ENCODE peak calls at places on chromosomes 12 and 14, in eight cellular contexts. M is CD4-positive, alpha-beta T cell; T is neuronal stem cell; I is psoas muscle; X is K562; L is brain microvascular endothelial cell; G is heart left ventricle; F is AG04450. C is an unnamed sample.

GRCh38 chr14:24367506-24368214 is at the start of gene NFATC4:
- DNase-seq in M (no peak), T (peak), I (peak), X (peak), L (peak), G (peak), F (peak), C (no peak)

GRCh38 chr12:82789674-82790073 is 103.0 kb downstream of the TMTC2 start:
- DNase-seq in M (no peak), T (no peak), I (no peak), X (no peak), L (no peak), G (no peak), F (no peak), C (no peak)

GRCh38 chr14:21894003-21894897 is 220.6 kb upstream of the OR4E1 start:
- DNase-seq in M (peak), T (no peak), I (no peak), X (no peak), L (no peak), G (no peak), F (no peak), C (no peak)

GRCh38 chr14:51581017-51581881 is 70.5 kb upstream of the FRMD6 start:
- DNase-seq in M (no peak), T (no peak), I (no peak), X (no peak), L (peak), G (no peak), F (peak), C (no peak)

GRCh38 chr14:42437809-42438208 is 831.1 kb downstream of the LRFN5 start:
- DNase-seq in M (no peak), T (no peak), I (no peak), X (no peak), L (no peak), G (no peak), F (no peak), C (no peak)

GRCh38 chr14:68373847-68374582 is 418.9 kb downstream of the ZFP36L1 start:
- DNase-seq in M (no peak), T (no peak), I (no peak), X (no peak), L (no peak), G (no peak), F (no peak), C (no peak)

GRCh38 chr12:86247871-86248270 is 8.3 kb downstream of the MGAT4C start:
- DNase-seq in M (no peak), T (no peak), I (no peak), X (no peak), L (no peak), G (no peak), F (no peak), C (no peak)

GRCh38 chr12:109621864-109622485 is 48.4 kb downstream of the MVK start:
- DNase-seq in M (no peak), T (no peak), I (no peak), X (no peak), L (no peak), G (no peak), F (no peak), C (no peak)

GRCh38 chr12:108933950-108934349 is 54.1 kb downstream of the DAO start:
- DNase-seq in M (no peak), T (no peak), I (no peak), X (peak), L (no peak), G (no peak), F (no peak), C (no peak)

GRCh38 chr12:65882504-65882903 is 58.2 kb downstream of the HMGA2 start:
- DNase-seq in M (no peak), T (no peak), I (no peak), X (no peak), L (no peak), G (no peak), F (no peak), C (no peak)

GRCh38 chr14:102138935-102139247 is 806 bp upstream of the WDR20 start:
- DNase-seq in M (no peak), T (no peak), I (no peak), X (no peak), L (no peak), G (no peak), F (no peak), C (no peak)

GRCh38 chr12:106248849-106249371 is 1.1 kb upstream of the CKAP4 start:
- DNase-seq in M (peak), T (no peak), I (no peak), X (no peak), L (peak), G (no peak), F (no peak), C (no peak)

GRCh38 chr14:49303952-49304516 is 282.1 kb downstream of the RPS29 start:
- DNase-seq in M (no peak), T (peak), I (no peak), X (no peak), L (peak), G (no peak), F (no peak), C (no peak)

GRCh38 chr12:106978035-106978800 is 8.7 kb downstream of the MTERF2 start:
- DNase-seq in M (no peak), T (no peak), I (peak), X (peak), L (no peak), G (peak), F (no peak), C (no peak)

GRCh38 chr14:81209187-81209836 is 11.4 kb downstream of the GTF2A1 start:
- DNase-seq in M (no peak), T (no peak), I (no peak), X (no peak), L (peak), G (no peak), F (no peak), C (no peak)

GRCh38 chr12:117331691-117332090 is 29.7 kb downstream of the NOS1 start:
- DNase-seq in M (no peak), T (no peak), I (no peak), X (no peak), L (no peak), G (no peak), F (no peak), C (no peak)

GRCh38 chr14:33210304-33210703 is 271.6 kb downstream of the NPAS3 start:
- DNase-seq in M (no peak), T (peak), I (no peak), X (no peak), L (peak), G (no peak), F (no peak), C (no peak)

GRCh38 chr14:99603471-99603933 is 505 bp downstream of the CCDC85C start:
- DNase-seq in M (peak), T (no peak), I (no peak), X (no peak), L (no peak), G (no peak), F (no peak), C (no peak)

GRCh38 chr12:110921262-110921661 is 883 bp upstream of the MYL2 start:
- DNase-seq in M (no peak), T (no peak), I (no peak), X (no peak), L (peak), G (no peak), F (no peak), C (no peak)

GRCh38 chr12:109714141-109714912 is 702 bp downstream of the FAM222A start:
- DNase-seq in M (peak), T (peak), I (peak), X (peak), L (no peak), G (peak), F (no peak), C (no peak)

GRCh38 chr12:7995266-7995963 is 37.1 kb upstream of the FOXJ2 start:
- DNase-seq in M (peak), T (peak), I (peak), X (peak), L (peak), G (peak), F (peak), C (peak)

DNA sequence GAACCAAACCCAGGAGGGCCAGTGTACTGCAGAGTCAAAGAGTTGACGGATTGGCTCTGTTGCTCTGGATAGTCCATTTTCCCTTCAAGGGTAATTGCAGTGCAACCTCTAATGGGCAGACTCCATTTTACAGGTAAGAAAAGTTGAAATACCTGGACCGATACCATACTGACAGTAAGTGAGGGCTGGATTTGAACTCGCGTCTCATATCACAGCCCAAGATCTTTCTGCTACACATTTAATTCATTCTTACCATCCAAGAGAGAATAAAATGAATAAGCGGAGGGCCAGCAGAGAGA is 356 bp upstream of the ZC3H14 start:
- DNase-seq in M (no peak), T (no peak), I (no peak), X (no peak), L (no peak), G (no peak), F (no peak), C (no peak)
- H3K27ac ChIP-seq in M (no peak), T (no peak), I (peak), X (peak), L (no peak), G (peak), F (no peak), C (peak)

GRCh38 chr12:26791328-26791791 is 41.6 kb downstream of the ITPR2 start:
- DNase-seq in M (no peak), T (no peak), I (no peak), X (no peak), L (no peak), G (no peak), F (no peak), C (no peak)
- H3K27ac ChIP-seq in M (no peak), T (no peak), I (no peak), X (no peak), L (peak), G (no peak), F (no peak), C (no peak)

DNA sequence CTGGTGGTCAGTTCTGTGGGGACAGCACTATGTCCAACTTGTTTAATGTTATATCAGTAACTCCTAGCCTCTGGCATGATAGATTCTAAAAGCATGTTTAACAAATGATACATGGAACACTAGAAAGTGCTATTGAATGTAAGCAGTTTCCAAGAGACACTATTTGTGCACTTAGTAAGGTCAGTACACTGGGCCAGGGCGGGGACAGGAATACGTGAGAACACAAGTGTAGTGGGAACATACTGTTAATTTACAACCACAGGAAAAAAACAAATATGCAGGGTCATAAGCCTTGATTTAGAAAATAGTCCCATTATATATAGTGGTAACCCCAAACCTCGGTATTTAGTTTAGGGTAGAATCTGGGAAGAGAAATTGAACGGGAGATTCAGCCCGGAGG is 88.9 kb upstream of the SLC38A2 start:
- DNase-seq in M (no peak), T (no peak), I (no peak), X (no peak), L (no peak), G (no peak), F (no peak), C (no peak)
- H3K27ac ChIP-seq in M (no peak), T (no peak), I (peak), X (no peak), L (no peak), G (peak), F (no peak), C (no peak)

DNA sequence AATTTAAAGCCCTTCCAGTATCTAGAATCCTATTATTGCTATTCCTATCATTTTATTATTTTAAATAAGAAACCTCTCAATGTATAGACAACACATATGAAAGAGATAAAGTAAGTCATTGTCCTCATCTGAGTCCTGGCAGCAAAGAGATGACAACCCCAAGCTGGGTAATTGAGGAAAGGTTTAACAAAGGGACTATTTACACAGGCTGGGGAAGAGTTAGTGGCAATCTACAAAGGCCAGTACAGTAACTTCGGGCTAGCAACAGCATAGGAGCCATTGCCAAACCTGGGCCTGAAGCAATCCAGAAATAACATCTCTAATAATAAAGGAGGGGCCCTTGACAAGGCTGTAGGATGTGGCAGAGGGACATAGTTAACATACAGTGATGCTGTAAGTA is 11.2 kb downstream of the PDE6H start:
- DNase-seq in M (no peak), T (no peak), I (no peak), X (no peak), L (no peak), G (no peak), F (no peak), C (no peak)
- H3K27ac ChIP-seq in M (no peak), T (no peak), I (no peak), X (no peak), L (no peak), G (no peak), F (no peak), C (no peak)

DNA sequence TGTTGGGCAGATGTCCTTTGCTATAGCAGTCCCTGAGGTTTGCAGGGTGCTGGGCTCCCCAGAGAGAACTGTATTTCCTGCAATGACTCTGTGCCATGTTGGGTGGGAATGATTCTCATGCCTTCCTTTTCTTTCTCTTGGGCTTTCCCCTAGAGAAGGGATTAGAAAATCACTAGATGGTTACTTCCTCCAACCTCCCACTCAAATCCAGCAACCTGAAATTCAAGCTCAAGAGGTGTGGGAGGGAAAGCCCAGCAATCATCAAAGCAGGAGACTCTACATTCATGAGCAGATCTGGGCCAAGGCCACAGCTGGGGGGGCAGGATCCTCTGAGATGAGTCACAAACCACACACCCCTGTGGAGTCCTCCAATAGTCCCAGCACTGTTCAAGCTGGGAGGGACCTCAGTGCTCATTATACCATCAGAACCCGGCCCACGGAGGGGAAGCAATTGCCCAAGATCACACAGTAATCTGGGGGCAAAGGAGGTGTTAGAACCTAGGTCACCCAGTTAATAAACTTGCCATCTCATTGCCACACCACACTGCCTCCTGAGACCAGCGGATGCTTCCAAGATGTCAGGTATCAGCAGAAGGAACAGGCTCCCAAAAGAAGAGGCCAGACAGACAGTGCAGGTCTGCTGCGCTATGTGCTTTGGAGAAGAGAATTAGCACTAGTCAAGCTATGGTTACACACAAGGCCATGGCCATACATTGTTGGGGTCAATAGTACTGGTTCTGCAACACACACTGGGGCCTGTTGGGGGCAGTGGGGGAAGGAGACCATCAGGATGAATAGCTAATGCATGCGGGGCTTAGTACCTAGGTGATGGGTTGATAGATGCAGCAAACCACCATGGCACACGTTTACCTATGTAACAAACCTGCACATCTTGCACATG is 65.7 kb downstream of the TTC9 start:
- DNase-seq in M (no peak), T (no peak), I (no peak), X (no peak), L (peak), G (no peak), F (no peak), C (no peak)
- H3K27ac ChIP-seq in M (no peak), T (no peak), I (no peak), X (no peak), L (no peak), G (no peak), F (no peak), C (no peak)

GRCh38 chr12:48780381-48781025 is 8.4 kb downstream of the ADCY6 start:
- DNase-seq in M (no peak), T (no peak), I (no peak), X (no peak), L (no peak), G (no peak), F (no peak), C (no peak)
- H3K27ac ChIP-seq in M (no peak), T (no peak), I (no peak), X (no peak), L (peak), G (peak), F (peak), C (no peak)